ENCODE peak calls at places on chromosomes 12 and 14, in nine cellular contexts. D is A549, R is ascending aorta, B is IMR-90, X is psoas muscle, Z is lower leg skin, E is stomach, Q is PC-3, S is Peyer's patch. V is an unnamed sample.

GRCh38 chr12:116672842-116673516 is 64.9 kb downstream of the SPRING1 start:
- DNase-seq in D (no peak), R (no peak), B (no peak), X (no peak), Z (no peak), E (no peak), Q (no peak), S (no peak), V (no peak)

GRCh38 chr14:102822311-102822863 is 45.1 kb downstream of the TRAF3 start:
- DNase-seq in D (no peak), R (no peak), B (peak), X (no peak), Z (no peak), E (no peak), Q (peak), S (no peak), V (no peak)

GRCh38 chr14:97095269-97095668 is 298.1 kb downstream of the VRK1 start:
- DNase-seq in D (no peak), R (no peak), B (no peak), X (no peak), Z (no peak), E (no peak), Q (no peak), S (no peak), V (no peak)

GRCh38 chr14:63773504-63773903 is 45.6 kb upstream of the SGPP1 start:
- DNase-seq in D (no peak), R (no peak), B (no peak), X (no peak), Z (no peak), E (no peak), Q (no peak), S (no peak), V (no peak)

GRCh38 chr12:69566603-69567002 is 18.7 kb upstream of the CCT2 start:
- DNase-seq in D (no peak), R (no peak), B (no peak), X (no peak), Z (no peak), E (no peak), Q (no peak), S (no peak), V (no peak)

GRCh38 chr12:121538699-121539061 is 42.1 kb downstream of the KDM2B start:
- DNase-seq in D (peak), R (no peak), B (peak), X (no peak), Z (no peak), E (peak), Q (peak), S (no peak), V (no peak)

GRCh38 chr12:116969615-116970575 is 59.1 kb downstream of the FBXW8 start:
- DNase-seq in D (no peak), R (no peak), B (no peak), X (peak), Z (no peak), E (no peak), Q (no peak), S (no peak), V (peak)

GRCh38 chr12:122063691-122064033 is 14.9 kb upstream of the MLXIP start:
- DNase-seq in D (no peak), R (no peak), B (no peak), X (no peak), Z (no peak), E (no peak), Q (no peak), S (no peak), V (no peak)

GRCh38 chr14:64080452-64080851 is 213.7 kb downstream of the ESR2 start:
- DNase-seq in D (no peak), R (no peak), B (no peak), X (no peak), Z (no peak), E (no peak), Q (no peak), S (no peak), V (no peak)

GRCh38 chr12:91250273-91250672 is 67.7 kb upstream of the DCN start:
- DNase-seq in D (no peak), R (no peak), B (peak), X (no peak), Z (no peak), E (no peak), Q (no peak), S (no peak), V (peak)

GRCh38 chr14:103472939-103473338 is 49.7 kb downstream of the CKB start:
- DNase-seq in D (no peak), R (no peak), B (no peak), X (no peak), Z (no peak), E (no peak), Q (no peak), S (no peak), V (no peak)

GRCh38 chr12:76247026-76247688 is 101.1 kb downstream of the BBS10 start:
- DNase-seq in D (no peak), R (no peak), B (no peak), X (peak), Z (no peak), E (no peak), Q (no peak), S (no peak), V (peak)

GRCh38 chr14:49778421-49778820 is 10.5 kb downstream of the KLHDC2 start:
- DNase-seq in D (no peak), R (no peak), B (no peak), X (no peak), Z (no peak), E (no peak), Q (no peak), S (no peak), V (no peak)
- H3K4me3 ChIP-seq in D (no peak), R (no peak), B (no peak), X (no peak), Z (no peak), E (no peak), Q (no peak), S (no peak), V (no peak)

DNA sequence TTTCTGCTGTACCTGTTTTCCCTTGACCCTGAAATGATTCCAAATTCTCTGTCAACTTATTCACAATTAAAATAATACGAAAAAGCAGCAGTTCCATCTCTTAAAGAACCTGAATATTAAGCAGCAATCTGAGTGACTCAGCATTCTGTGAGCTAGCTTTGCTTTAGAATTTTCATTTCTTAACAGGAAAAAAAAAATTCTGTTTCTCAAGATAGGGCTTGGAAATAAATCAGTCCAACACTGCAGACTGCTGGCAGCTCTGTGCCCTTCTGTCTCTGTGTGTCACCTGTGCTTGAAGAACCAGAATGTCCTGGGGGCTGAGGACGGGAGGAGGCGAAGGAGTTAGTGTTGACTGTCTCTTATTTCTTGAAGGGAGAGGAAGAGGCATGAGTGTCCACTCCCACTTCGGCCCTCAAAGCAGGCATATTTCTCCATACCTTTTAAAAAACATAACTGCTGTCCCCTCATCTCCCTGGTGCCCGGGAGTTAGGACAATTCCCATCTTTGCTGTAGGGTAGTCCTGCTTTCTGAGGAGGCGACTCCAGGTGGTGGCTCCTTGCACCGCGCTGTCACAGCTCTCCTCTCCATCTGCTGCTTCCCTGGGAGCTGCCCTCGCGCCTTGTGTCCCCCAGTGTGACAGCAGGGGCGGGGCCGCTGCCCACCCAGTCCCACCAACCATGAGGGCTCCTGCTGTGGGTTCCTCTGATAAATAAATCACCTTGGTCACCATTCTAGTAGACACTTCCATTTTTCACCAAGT is 203.1 kb downstream of the CALM1 start:
- DNase-seq in D (no peak), R (no peak), B (peak), X (no peak), Z (no peak), E (no peak), Q (peak), S (no peak), V (peak)
- TF ChIP-seq CTCF in D (no peak), R (peak), B (peak), X (peak), Z (no peak), E (no peak), Q (peak), S (peak), V (no peak)

DNA sequence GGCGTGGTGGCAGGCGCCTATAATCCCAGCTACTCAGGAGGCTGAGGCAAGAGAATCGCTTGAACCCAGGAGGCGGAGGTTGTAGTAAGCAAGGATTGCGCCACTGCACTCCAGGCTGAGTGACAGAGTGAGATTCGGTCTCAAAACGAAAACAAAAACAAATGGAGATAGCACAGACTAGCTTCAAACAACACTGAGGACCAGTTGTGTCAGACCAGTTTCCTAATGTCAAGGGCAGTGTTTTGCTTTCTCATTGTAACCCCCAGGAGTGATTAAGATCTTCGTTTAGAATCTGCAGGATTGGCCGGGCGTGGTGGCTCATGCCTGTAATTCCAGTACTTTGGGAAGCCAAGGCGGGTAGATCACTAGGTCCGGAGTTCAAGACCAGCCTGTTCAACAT is 18.5 kb downstream of the RPGRIP1 start:
- DNase-seq in D (no peak), R (no peak), B (no peak), X (no peak), Z (no peak), E (no peak), Q (no peak), S (no peak), V (no peak)
- H3K4me3 ChIP-seq in D (no peak), R (no peak), B (no peak), X (no peak), Z (no peak), E (no peak), Q (no peak), S (no peak), V (no peak)

DNA sequence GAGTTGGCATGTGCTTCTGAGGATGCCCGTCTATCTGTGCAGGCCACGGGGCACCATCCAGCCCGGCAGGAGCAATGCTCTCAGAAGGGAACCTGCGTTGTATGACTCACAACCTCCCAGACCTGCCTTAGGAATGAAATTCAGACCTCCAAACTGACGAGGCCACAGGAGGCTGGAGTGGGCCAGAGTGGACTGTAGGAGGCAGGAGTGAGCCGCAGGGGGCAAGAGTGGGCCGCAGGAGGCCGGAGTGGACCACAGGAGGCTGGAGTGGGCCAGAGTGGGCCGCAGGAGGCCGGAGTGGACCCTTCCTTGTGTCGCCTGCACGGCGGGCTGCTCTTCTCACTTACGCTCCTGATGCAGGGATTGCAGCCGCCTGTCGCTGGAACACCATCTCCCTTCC is 11.1 kb upstream of the FBRSL1 start:
- DNase-seq in D (no peak), R (no peak), B (no peak), X (peak), Z (no peak), E (no peak), Q (peak), S (no peak), V (no peak)
- TF ChIP-seq CTCF in D (no peak), R (no peak), B (peak), X (no peak), Z (no peak), E (no peak), Q (peak), S (no peak), V (no peak)

DNA sequence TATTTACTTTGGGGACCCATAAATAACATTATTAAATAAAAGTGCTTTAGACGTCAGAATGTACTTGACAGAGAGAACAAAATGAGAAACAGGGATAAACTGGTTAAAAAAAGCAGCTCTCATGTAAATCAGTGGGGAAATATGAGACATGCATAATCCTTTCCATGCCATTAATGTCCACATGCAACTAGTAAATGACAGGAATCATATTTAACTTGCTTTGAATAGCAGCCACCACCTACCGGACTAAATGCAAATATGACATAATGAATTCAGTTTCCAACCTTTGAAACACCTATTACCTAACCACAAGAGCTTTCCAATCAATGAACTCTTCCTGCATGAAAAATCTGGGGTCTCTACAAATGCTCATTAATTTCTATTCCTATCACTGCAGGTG is 19.6 kb downstream of the FGD6 start:
- DNase-seq in D (no peak), R (no peak), B (no peak), X (no peak), Z (no peak), E (no peak), Q (no peak), S (no peak), V (no peak)
- H3K4me3 ChIP-seq in D (no peak), R (no peak), B (no peak), X (no peak), Z (no peak), E (no peak), Q (no peak), S (no peak), V (no peak)

DNA sequence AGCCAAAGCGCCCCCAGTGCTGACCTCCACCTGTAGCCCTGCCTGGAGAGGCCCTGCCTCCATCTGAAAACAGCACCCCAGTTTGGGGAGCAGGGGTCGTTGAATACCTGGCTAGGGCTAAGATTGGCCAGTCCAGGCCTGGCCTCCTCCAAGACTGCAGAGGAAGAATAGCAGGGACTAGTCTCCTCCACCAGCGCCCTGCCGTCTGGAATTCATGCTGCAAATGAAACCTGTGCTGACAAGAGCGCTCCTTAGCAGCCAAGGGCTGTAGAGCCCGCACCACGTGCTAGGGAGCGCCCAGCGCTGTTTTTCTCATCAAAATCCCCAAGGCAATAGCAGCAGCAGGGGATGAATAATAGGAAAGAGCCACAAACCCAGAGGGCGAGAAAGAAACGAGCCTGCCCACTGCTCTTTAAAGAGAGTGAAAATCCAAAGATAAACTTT is 3.4 kb downstream of the COL2A1 start:
- DNase-seq in D (peak), R (no peak), B (peak), X (peak), Z (peak), E (no peak), Q (peak), S (peak), V (peak)
- TF ChIP-seq CTCF in D (no peak), R (no peak), B (no peak), X (no peak), Z (no peak), E (no peak), Q (no peak), S (no peak), V (no peak)

GRCh38 chr12:96400631-96401060 is 407 bp upstream of the CDK17 start:
- DNase-seq in D (no peak), R (no peak), B (peak), X (no peak), Z (no peak), E (no peak), Q (peak), S (no peak), V (no peak)

GRCh38 chr12:96401061-96401871 is 1.0 kb upstream of the CDK17 start:
- DNase-seq in D (peak), R (no peak), B (peak), X (no peak), Z (no peak), E (no peak), Q (peak), S (no peak), V (peak)

GRCh38 chr12:96399919-96400630 is at the start of gene CDK17:
- DNase-seq in D (peak), R (peak), B (peak), X (peak), Z (peak), E (peak), Q (peak), S (peak), V (peak)

GRCh38 chr12:96403870-96404269 is 3.6 kb upstream of the CDK17 start:
- DNase-seq in D (no peak), R (no peak), B (no peak), X (no peak), Z (no peak), E (no peak), Q (no peak), S (no peak), V (no peak)

GRCh38 chr12:96402061-96402460 is 1.8 kb upstream of the CDK17 start:
- DNase-seq in D (no peak), R (no peak), B (no peak), X (no peak), Z (no peak), E (no peak), Q (no peak), S (no peak), V (no peak)
- H3K4me3 ChIP-seq in D (peak), R (no peak), B (no peak), X (no peak), Z (no peak), E (no peak), Q (peak), S (no peak), V (no peak)

DNA sequence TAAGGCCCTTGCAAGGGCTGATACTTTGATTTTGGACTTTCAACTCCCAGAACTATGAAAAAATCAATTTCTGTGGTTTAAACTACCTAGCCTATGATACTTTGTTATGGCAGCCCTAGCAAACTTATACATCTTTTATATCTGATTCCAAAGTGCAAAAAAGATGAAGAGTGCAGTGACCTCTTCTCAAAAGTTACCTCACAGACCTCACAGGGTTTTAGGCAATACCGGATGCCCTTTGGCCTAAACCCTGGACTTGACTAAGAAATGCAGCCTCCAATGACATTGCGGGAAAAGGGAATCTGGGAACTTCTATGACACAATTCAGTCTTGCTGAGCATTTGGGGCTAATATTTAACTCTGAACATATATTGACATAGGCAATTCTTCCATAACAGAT is 63.3 kb downstream of the IGF1 start:
- DNase-seq in D (no peak), R (no peak), B (no peak), X (no peak), Z (no peak), E (no peak), Q (no peak), S (no peak), V (no peak)
- TF ChIP-seq CTCF in D (no peak), R (no peak), B (no peak), X (no peak), Z (no peak), E (no peak), Q (no peak), S (no peak), V (no peak)

GRCh38 chr14:99271288-99271941 is 582 bp downstream of the BCL11B start:
- DNase-seq in D (no peak), R (no peak), B (no peak), X (no peak), Z (no peak), E (no peak), Q (no peak), S (no peak), V (no peak)
- H3K4me3 ChIP-seq in D (peak), R (peak), B (peak), X (peak), Z (peak), E (peak), Q (peak), S (peak), V (peak)